ENCODE peak calls at places on chromosomes 2 and 18, in six cellular contexts. C is breast epithelium, S is upper lobe of right lung, R is endodermal cell, B is gastrocnemius medialis, X is sigmoid colon. K is an unnamed sample. For H3K36me3, the result is how much of the 10 kb centered on the place peaks cover.

GRCh38 chr2:99618579-99619097 is 128.8 kb upstream of the REV1 start:
- DNase-seq in C (no peak), S (no peak), R (no peak), B (no peak), X (no peak), K (no peak)

GRCh38 chr2:26738481-26738880 is 25.6 kb upstream of the SLC35F6 start:
- DNase-seq in C (no peak), S (no peak), R (no peak), B (no peak), X (no peak), K (no peak)

GRCh38 chr2:98299506-98299905 is 46.8 kb upstream of the CNGA3 start:
- DNase-seq in C (no peak), S (no peak), R (no peak), B (no peak), X (no peak), K (no peak)

GRCh38 chr18:49631146-49631866 is 69.4 kb downstream of the LIPG start:
- DNase-seq in C (no peak), S (no peak), R (peak), B (no peak), X (peak), K (no peak)

GRCh38 chr2:65367517-65367916 is 64.9 kb downstream of the SPRED2 start:
- DNase-seq in C (peak), S (no peak), R (no peak), B (no peak), X (peak), K (peak)

GRCh38 chr18:48009116-48009825 is 78.8 kb upstream of the SMAD2 start:
- DNase-seq in C (no peak), S (no peak), R (no peak), B (no peak), X (no peak), K (no peak)

GRCh38 chr2:234681206-234681605 is 184.3 kb upstream of the ARL4C start:
- DNase-seq in C (no peak), S (no peak), R (peak), B (no peak), X (no peak), K (no peak)

GRCh38 chr2:109382236-109382930 is 231.4 kb downstream of the SEPTIN10 start:
- DNase-seq in C (no peak), S (peak), R (peak), B (no peak), X (peak), K (no peak)

GRCh38 chr2:55490554-55490953 is 29.0 kb upstream of the CFAP36 start:
- DNase-seq in C (no peak), S (no peak), R (peak), B (peak), X (no peak), K (no peak)

GRCh38 chr2:9657083-9657482 is 26.3 kb upstream of the YWHAQ start:
- DNase-seq in C (no peak), S (no peak), R (peak), B (no peak), X (no peak), K (no peak)

GRCh38 chr18:51668101-51668500 is 470.6 kb upstream of the MEX3C start:
- DNase-seq in C (no peak), S (peak), R (peak), B (no peak), X (no peak), K (peak)

GRCh38 chr18:58309099-58309498 is 265.1 kb downstream of the NEDD4L start:
- DNase-seq in C (no peak), S (no peak), R (no peak), B (no peak), X (no peak), K (no peak)

GRCh38 chr2:185291035-185291647 is 447.5 kb upstream of the FSIP2 start:
- DNase-seq in C (no peak), S (peak), R (peak), B (no peak), X (peak), K (peak)

GRCh38 chr2:103615706-103616105 is 853.9 kb downstream of the TMEM182 start:
- DNase-seq in C (no peak), S (no peak), R (no peak), B (no peak), X (no peak), K (no peak)

GRCh38 chr18:79378416-79379250 is 17.1 kb upstream of the NFATC1 start:
- DNase-seq in C (peak), S (peak), R (peak), B (no peak), X (peak), K (peak)

GRCh38 chr2:75476778-75477177 is 84.0 kb downstream of the EVA1A start:
- DNase-seq in C (no peak), S (no peak), R (no peak), B (no peak), X (no peak), K (no peak)

GRCh38 chr2:163779970-163780597 is 44.3 kb upstream of the FIGN start:
- DNase-seq in C (no peak), S (no peak), R (no peak), B (no peak), X (no peak), K (no peak)

GRCh38 chr2:71130325-71131260 is at the start of gene MPHOSPH10:
- DNase-seq in C (peak), S (peak), R (peak), B (peak), X (peak), K (peak)

GRCh38 chr2:57429821-57430220 is 616.8 kb upstream of the VRK2 start:
- DNase-seq in C (no peak), S (no peak), R (no peak), B (no peak), X (no peak), K (no peak)

GRCh38 chr2:125745514-125745913 is 910.4 kb upstream of the GYPC start:
- DNase-seq in C (no peak), S (no peak), R (peak), B (no peak), X (no peak), K (no peak)

GRCh38 chr18:79912409-79912991 is 39.0 kb downstream of the SLC66A2 start:
- DNase-seq in C (peak), S (no peak), R (peak), B (peak), X (no peak), K (no peak)

GRCh38 chr2:119119999-119120710 is 38.4 kb downstream of the C1QL2 start:
- DNase-seq in C (no peak), S (no peak), R (peak), B (no peak), X (no peak), K (no peak)

GRCh38 chr2:77520981-77521380 is 1.2 kb downstream of the LRRTM4 start:
- DNase-seq in C (no peak), S (no peak), R (no peak), B (no peak), X (no peak), K (no peak)

GRCh38 chr2:66305714-66306113 is 129.2 kb upstream of the MEIS1 start:
- DNase-seq in C (peak), S (peak), R (no peak), B (peak), X (peak), K (peak)

GRCh38 chr2:102082591-102083586 is 59.7 kb upstream of the IL1R1 start:
- DNase-seq in C (no peak), S (no peak), R (no peak), B (no peak), X (peak), K (no peak)

GRCh38 chr2:108958632-108959341 is 30.2 kb downstream of the EDAR start:
- DNase-seq in C (no peak), S (no peak), R (no peak), B (no peak), X (no peak), K (no peak)

GRCh38 chr18:62510744-62511143 is 12.1 kb upstream of the ZCCHC2 start:
- DNase-seq in C (no peak), S (no peak), R (no peak), B (no peak), X (no peak), K (no peak)

GRCh38 chr2:9053534-9053931 is 50.0 kb upstream of the MBOAT2 start:
- DNase-seq in C (no peak), S (no peak), R (no peak), B (no peak), X (no peak), K (no peak)

GRCh38 chr2:102137138-102137537 is 5.4 kb upstream of the IL1R1 start:
- DNase-seq in C (no peak), S (no peak), R (no peak), B (no peak), X (no peak), K (no peak)

GRCh38 chr2:20480913-20481312 is 34.0 kb downstream of the RHOB start:
- DNase-seq in C (no peak), S (no peak), R (no peak), B (no peak), X (no peak), K (no peak)

GRCh38 chr2:46690825-46691224 is 211.5 kb downstream of the TMEM247 start:
- DNase-seq in C (no peak), S (no peak), R (no peak), B (no peak), X (no peak), K (no peak)

GRCh38 chr2:128456281-128456680 is 137.6 kb upstream of the HS6ST1 start:
- DNase-seq in C (no peak), S (peak), R (peak), B (no peak), X (no peak), K (no peak)

GRCh38 chr2:18799397-18799796 is 210.0 kb upstream of the NT5C1B start:
- DNase-seq in C (no peak), S (no peak), R (no peak), B (no peak), X (no peak), K (no peak)

GRCh38 chr2:224929512-224929911 is 112.8 kb downstream of the DOCK10 start:
- DNase-seq in C (no peak), S (no peak), R (no peak), B (no peak), X (no peak), K (no peak)

GRCh38 chr2:21694079-21694478 is 570.3 kb downstream of the TDRD15 start:
- DNase-seq in C (no peak), S (no peak), R (no peak), B (no peak), X (no peak), K (no peak)

DNA sequence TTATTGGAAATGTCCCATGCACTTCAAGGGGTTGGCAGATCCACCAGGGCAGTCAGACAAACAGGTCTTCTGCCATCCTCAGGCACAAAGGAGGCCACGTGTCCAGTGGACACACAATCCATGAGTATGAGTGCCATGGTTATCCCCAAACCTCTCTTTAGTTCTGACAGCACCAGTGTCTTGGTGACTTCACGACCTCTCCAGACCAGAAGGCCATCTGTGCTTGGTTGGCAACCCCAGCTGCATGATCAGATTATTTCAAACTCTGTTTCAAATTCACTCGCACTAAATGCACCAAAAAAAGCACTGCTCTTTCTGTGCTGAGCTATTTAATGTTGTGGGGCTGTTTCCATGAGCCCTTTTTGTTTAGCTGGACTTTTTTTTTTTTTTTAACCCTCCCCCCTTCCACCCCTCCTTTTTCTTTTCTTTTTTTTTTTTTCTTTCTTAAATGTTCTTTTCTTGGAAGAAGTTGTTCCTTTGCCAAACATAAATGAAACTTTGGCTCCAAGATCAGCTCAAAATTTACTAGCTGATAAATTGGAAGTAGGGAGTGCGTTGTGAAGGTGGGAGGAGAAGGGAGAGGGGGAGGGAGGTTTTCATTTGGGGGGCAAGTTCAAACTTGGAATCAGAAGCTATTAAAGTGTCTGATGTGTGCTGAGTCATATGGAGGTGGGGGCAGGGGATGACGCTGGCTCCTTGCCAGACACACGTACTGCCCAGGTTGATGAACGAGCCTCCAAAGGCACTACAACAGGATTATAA is 542.9 kb upstream of the TNP1 start:
- DNase-seq in C (peak), S (no peak), R (no peak), B (no peak), X (peak), K (peak)
- H3K27ac ChIP-seq in C (peak), S (no peak), R (no peak), B (no peak), X (peak), K (peak)

GRCh38 chr2:188291617-188292445 is at the start of gene GULP1:
- DNase-seq in C (peak), S (peak), R (peak), B (peak), X (peak), K (peak)
- TF ChIP-seq CTCF in C (peak), S (peak), R (peak), B (peak), X (peak), K (peak)

DNA sequence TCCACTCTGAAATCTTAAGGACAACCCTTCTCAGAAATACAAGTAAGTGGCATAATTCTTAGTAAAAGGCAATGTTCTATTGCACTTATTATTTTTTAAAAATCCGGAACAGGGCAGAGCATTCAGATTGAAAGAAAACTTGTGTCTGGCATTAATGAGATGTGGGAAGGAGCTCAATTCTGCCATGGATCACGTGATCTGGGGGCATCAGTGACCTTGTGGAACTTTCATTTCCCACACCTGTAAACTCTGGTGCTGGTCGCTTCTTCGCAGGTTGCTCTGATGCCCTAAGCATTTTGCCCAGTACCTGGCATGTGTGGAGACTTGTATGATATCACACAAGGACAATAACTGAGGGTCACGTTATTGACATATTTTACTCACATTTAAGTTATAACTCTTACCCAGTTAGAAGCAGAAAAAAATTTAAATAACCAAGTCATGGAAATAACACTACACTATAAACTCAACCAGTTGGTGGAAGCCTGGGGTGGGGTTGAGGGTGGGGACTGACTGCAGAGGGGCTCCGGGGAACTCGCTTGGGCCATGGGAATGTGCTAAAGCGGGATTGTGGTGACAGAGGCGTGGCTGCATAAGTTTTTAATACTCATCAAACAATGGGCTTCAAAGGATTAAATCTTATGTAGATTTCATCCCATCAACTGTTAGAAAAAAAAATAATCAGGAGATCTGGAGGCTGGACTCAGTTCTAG is 36.6 kb downstream of the ST3GAL5 start:
- DNase-seq in C (no peak), S (no peak), R (no peak), B (no peak), X (no peak), K (no peak)
- H3K36me3 ChIP-seq in C (under half), S (half or more), R (half or more), B (under half), X (under half), K (under half)

GRCh38 chr2:221640686-221641085 is 68.6 kb upstream of the EPHA4 start:
- DNase-seq in C (no peak), S (no peak), R (no peak), B (no peak), X (no peak), K (no peak)
- H3K27ac ChIP-seq in C (no peak), S (peak), R (no peak), B (no peak), X (no peak), K (no peak)

GRCh38 chr2:240259201-240259923 is 118.9 kb upstream of the OTOS start:
- DNase-seq in C (no peak), S (peak), R (no peak), B (peak), X (peak), K (no peak)
- TF ChIP-seq CTCF in C (no peak), S (no peak), R (no peak), B (peak), X (no peak), K (no peak)

GRCh38 chr2:218280260-218280870 is 10.0 kb downstream of the PNKD start:
- DNase-seq in C (no peak), S (no peak), R (no peak), B (no peak), X (no peak), K (no peak)

GRCh38 chr2:218281449-218281848 is 10.9 kb downstream of the TMBIM1 start:
- DNase-seq in C (peak), S (no peak), R (no peak), B (peak), X (peak), K (no peak)

GRCh38 chr2:218277921-218278320 is 7.6 kb downstream of the PNKD start:
- DNase-seq in C (no peak), S (no peak), R (no peak), B (no peak), X (no peak), K (no peak)

GRCh38 chr2:218276986-218277755 is 6.9 kb downstream of the PNKD start:
- DNase-seq in C (no peak), S (no peak), R (no peak), B (no peak), X (no peak), K (no peak)

DNA sequence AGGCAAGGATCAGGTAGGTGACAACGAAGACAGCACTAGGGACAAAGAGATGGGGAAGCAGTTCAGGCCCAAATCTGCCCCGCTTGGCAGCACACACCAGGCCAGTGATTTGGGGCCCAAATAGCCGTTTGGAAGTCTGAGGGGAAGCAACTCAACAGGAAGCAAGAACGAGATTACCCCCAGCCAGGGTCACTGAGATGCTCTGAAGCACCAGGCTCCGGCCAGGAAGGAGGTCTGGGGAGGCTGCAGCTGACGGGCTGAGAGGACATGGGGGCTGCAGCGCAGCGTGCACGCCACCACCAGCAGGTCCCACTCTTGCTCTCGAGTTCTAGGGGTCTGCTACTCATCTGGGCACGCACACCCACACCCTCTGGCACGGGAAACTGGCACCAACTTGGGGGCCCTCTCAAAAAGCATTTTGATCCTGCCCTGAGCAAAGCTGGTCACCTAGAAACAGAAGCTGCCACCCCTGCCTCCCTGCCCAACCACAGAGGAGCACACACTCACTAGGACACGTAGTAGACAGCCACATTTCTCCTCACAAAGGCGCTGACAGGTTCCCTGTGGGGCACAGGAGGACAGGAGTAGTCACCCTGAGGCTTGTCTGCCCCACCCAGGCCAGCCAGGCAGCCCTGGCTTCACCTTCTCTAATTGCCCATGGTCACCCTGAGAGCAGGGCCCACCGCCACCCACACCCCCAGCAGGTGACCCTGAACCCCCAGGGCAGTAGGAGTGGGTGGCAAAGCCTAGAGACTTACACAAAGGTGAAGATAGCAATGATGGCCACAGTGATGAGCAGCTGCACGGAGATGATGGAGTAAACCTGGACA is 8.4 kb downstream of the PNKD start:
- DNase-seq in C (no peak), S (no peak), R (no peak), B (no peak), X (no peak), K (no peak)
- H3K36me3 ChIP-seq in C (under half), S (half or more), R (under half), B (under half), X (half or more), K (under half)

DNA sequence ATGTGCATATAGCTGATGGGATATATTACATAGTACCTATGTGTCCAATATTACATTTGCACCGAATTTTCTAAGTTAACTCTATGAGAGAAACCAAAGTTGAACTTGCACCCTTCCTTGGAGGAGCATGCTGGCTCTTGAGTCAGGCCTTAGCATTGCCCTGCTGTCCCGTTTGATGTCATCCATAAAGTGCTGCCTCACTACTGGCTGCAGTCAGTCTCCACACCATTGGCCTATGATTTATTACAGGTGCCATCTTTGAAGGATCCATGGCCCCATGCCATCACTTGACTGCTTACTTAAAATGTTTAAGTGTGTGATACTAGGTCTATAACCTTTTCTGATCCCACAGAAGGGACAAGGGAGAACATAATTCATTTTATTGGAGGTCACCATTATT is 249.3 kb upstream of the RBBP8 start:
- DNase-seq in C (no peak), S (no peak), R (no peak), B (no peak), X (no peak), K (no peak)
- H3K27ac ChIP-seq in C (no peak), S (no peak), R (no peak), B (no peak), X (peak), K (no peak)

K was measured in prostate gland.